ENCODE peak calls at places on chromosomes 6 and 20, in six cellular contexts. A, N, Y, S, J and G are unnamed samples.

GRCh38 chr6:127606131-127606562 is 29.2 kb downstream of the C6orf58 start:
- DNase-seq in A (no peak), N (no peak), Y (no peak), S (peak), J (peak), G (no peak)

GRCh38 chr6:33935439-33936080 is 131.8 kb upstream of the MLN start:
- DNase-seq in A (peak), N (no peak), Y (no peak), S (peak), J (no peak), G (no peak)

GRCh38 chr20:62117658-62118057 is 4.6 kb upstream of the LSM14B start:
- DNase-seq in A (peak), N (no peak), Y (no peak), S (no peak), J (peak), G (peak)

GRCh38 chr20:41308726-41309413 is 8.7 kb downstream of the ZHX3 start:
- DNase-seq in A (no peak), N (no peak), Y (no peak), S (no peak), J (no peak), G (no peak)

GRCh38 chr6:46490425-46491200 is 636 bp downstream of the RCAN2 start:
- DNase-seq in A (no peak), N (peak), Y (no peak), S (peak), J (no peak), G (no peak)

GRCh38 chr20:25984933-25985332 is 288.3 kb upstream of the ZNF337 start:
- DNase-seq in A (peak), N (peak), Y (peak), S (no peak), J (peak), G (no peak)

GRCh38 chr6:131116755-131117360 is 18.4 kb upstream of the AKAP7 start:
- DNase-seq in A (no peak), N (no peak), Y (no peak), S (peak), J (peak), G (no peak)

GRCh38 chr20:62587757-62588402 is 54.4 kb upstream of the SLCO4A1 start:
- DNase-seq in A (peak), N (no peak), Y (no peak), S (peak), J (no peak), G (no peak)

GRCh38 chr20:4681971-4682370 is 39.7 kb upstream of the PRND start:
- DNase-seq in A (no peak), N (no peak), Y (no peak), S (no peak), J (no peak), G (no peak)

GRCh38 chr20:8624616-8625015 is 444.3 kb upstream of the PLCB4 start:
- DNase-seq in A (no peak), N (no peak), Y (no peak), S (no peak), J (no peak), G (no peak)
- H3K4me3 ChIP-seq in A (no peak), N (no peak), Y (no peak), S (no peak), J (no peak), G (no peak)

GRCh38 chr6:166957087-166957804 is 896 bp upstream of the RNASET2 start:
- DNase-seq in A (peak), N (peak), Y (peak), S (peak), J (peak), G (peak)

GRCh38 chr6:166958926-166959861 is 2.8 kb upstream of the RNASET2 start:
- DNase-seq in A (no peak), N (no peak), Y (no peak), S (peak), J (peak), G (peak)

GRCh38 chr6:166956444-166957086 is at the start of gene RNASET2:
- DNase-seq in A (peak), N (peak), Y (peak), S (peak), J (peak), G (peak)

GRCh38 chr6:166955865-166956443 is 396 bp downstream of the RNASET2 start:
- DNase-seq in A (no peak), N (no peak), Y (no peak), S (no peak), J (no peak), G (no peak)

DNA sequence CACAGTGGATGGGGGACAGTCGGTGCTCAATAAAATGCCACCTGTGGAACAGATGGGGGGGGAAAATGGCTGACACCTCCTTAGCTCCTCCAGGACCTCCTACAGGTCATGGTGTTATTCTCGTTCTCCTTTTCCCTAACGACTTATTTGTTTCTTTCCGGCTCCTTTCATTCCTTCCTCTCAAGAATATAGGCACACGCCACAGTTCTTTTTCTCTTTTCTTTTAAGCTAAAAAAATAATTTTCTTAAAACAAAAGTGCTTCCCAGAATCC is 1.4 kb upstream of the RNASET2 start:
- DNase-seq in A (no peak), N (no peak), Y (no peak), S (no peak), J (no peak), G (no peak)
- H3K4me3 ChIP-seq in A (peak), N (no peak), Y (peak), S (no peak), J (peak), G (peak)

DNA sequence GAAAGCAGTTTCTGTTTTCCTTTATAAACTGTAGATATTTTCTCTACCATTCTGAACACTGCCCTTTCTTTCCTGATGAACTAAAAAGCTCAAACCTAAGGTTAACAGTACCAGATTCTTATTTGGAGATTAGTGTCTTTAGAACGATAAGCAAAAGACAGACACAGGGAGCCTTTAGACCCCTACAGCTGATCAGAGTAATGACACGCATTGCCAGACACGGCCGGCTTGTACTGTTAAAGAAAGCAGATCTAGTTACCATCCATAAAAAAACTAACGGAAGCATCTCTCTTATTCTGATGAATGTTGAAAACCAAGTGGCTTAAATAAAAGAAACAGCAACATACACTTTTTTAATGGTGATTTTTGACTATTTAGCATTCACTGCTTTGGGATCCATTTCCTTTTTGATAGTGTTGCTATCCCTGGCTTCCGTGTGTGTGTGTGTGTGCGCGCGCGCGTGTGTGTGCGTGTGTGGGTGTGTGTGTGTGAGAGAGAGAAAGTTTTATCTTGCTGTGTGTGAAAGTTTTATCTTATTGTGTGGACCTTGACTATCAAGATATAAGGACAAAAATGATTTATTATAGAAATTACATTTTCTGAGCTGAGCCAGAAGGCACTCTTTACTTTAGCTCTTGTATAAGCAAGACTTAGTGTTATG is 95.6 kb upstream of the SLC35B3 start:
- DNase-seq in A (no peak), N (no peak), Y (no peak), S (no peak), J (no peak), G (no peak)
- H3K4me3 ChIP-seq in A (peak), N (no peak), Y (peak), S (no peak), J (no peak), G (no peak)

DNA sequence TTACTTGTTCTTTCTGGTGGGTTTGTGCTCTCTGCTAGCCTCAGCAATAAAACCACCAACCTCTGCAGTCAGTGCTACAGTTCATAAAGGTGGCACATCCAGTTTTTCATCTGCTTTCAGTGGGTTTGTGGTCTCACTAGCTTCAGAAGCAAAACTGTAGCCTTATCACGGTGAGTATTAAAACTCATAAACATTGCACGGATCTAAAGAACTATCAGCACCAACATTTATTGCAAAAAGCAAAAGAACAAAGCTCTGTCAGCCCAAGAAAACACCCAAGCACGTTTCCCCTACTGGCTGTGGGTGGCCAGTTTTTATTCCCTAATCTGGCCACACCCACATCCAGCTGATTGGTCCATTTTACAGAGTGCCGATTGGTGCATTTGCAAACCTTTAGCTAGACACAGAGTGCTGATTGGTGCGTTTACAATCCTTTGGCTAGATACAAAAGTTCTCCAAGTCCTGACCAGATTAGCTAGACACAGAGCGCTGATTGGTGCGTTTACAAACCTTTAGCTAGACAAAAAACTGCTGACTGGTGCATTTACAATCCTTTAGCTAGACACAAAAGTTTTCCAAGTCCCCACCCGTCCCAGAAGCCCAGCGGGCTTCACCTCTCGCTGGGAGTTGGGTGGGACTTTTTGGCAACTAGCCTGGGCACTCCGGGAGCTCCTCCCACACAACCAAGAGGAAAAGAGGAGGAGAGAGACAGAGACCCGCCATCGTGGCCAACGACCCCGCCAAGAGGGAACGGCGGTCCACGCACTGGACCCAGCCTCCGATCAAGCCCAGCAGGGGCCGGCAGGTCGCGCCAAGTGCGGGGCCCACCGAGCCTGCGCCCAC is 3.3 kb upstream of the TMEM14C start:
- DNase-seq in A (peak), N (no peak), Y (no peak), S (no peak), J (peak), G (no peak)
- H3K4me3 ChIP-seq in A (peak), N (peak), Y (peak), S (no peak), J (peak), G (peak)

GRCh38 chr20:45780159-45780558 is 11.5 kb downstream of the WFDC3 start:
- DNase-seq in A (no peak), N (no peak), Y (no peak), S (no peak), J (no peak), G (no peak)
- H3K4me3 ChIP-seq in A (no peak), N (no peak), Y (no peak), S (no peak), J (no peak), G (no peak)

GRCh38 chr6:39312912-39313525 is 1.2 kb downstream of the KCNK17 start:
- DNase-seq in A (peak), N (no peak), Y (no peak), S (no peak), J (no peak), G (no peak)
- H3K4me3 ChIP-seq in A (peak), N (peak), Y (peak), S (no peak), J (no peak), G (no peak)

GRCh38 chr6:123803456-123803861 is 206 bp upstream of the NKAIN2 start:
- DNase-seq in A (no peak), N (no peak), Y (no peak), S (no peak), J (no peak), G (no peak)
- H3K4me3 ChIP-seq in A (peak), N (peak), Y (peak), S (peak), J (no peak), G (peak)

DNA sequence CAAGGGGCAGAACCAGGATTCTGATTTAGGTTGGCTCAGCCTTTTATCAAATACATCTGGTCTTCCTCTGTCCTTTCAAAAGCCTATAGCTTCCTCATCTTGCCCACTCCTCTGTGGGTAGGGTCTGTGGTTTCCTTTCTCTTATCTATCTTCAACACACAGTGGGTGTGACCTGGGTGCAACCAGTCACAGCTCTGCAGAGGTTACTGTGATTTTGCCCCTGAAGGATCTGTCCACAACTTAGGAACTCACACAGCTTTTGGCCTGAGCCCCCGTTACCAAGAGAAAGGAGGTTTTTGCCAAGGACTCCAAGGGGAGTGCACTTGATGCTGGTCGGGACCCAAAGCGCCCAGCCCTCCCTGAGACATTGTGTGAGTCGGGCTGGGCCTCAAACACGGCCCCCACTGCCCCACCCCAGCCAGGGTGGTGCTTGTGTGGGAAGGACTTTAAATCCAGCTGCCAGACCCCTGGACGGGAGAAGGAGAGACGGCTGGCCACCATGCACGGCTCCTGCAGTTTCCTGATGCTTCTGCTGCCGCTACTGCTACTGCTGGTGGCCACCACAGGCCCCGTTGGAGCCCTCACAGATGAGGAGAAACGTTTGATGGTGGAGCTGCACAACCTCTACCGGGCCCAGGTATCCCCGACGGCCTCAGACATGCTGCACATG is at the start of gene PI16:
- DNase-seq in A (no peak), N (no peak), Y (no peak), S (no peak), J (no peak), G (no peak)
- H3K4me3 ChIP-seq in A (peak), N (no peak), Y (no peak), S (no peak), J (peak), G (peak)

DNA sequence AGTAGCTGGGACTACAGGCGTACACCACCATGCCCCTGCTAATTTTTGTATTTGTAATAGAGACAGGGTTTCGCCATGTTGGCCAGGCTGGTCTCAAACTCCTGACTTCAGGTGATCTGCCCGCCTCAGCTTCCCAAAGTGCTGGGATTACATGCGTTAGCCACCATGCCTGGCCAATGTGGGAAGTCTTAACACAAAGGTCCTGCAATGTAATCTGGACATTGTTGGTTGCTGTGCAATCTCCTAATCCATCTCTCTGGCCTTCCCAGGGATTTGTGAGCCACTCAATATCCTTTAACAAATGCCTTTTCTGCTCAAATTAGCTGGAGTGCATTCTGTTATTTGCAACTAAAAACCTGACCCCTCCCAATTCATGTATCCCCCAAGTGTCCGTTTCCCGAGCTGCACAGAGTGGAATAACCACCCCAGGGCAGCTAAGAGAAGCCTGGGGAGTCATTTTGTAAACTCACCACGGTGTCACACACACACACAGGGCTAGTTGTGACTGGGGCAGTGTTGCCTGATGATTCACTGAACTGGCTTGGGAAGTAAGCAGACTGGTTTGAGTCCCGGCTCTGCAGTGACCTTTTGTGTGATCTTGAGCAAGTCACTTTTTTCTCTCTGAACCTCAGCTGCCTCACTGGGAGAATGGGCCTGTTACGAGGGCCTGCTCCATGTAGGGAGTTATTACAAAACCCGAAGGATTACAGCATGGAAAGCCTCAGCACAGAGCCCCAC is 152.3 kb downstream of the ZMYND8 start:
- DNase-seq in A (no peak), N (no peak), Y (no peak), S (peak), J (no peak), G (no peak)
- H3K4me3 ChIP-seq in A (no peak), N (no peak), Y (no peak), S (no peak), J (no peak), G (no peak)

GRCh38 chr20:52001999-52002666 is 189.4 kb downstream of the ZFP64 start:
- DNase-seq in A (no peak), N (no peak), Y (no peak), S (peak), J (no peak), G (no peak)
- H3K4me3 ChIP-seq in A (no peak), N (no peak), Y (no peak), S (no peak), J (no peak), G (no peak)